ENCODE peak calls at places on chromosomes 1 and 21, in nine cellular contexts. C, P, F, M, T, A, O, I and D are unnamed samples.

GRCh38 chr1:85203573-85204169 is 2.9 kb upstream of the SYDE2 start:
- DNase-seq in C (no peak), T (no peak), A (no peak), O (no peak), I (no peak), M (no peak), F (no peak), P (no peak), D (no peak)

GRCh38 chr1:221576268-221576667 is 165.6 kb downstream of the DUSP10 start:
- DNase-seq in C (peak), A (no peak), T (no peak), P (no peak), F (no peak), I (no peak), O (peak), M (no peak), D (no peak)

GRCh38 chr1:56872597-56872996 is 18.0 kb downstream of the C8A start:
- DNase-seq in F (no peak), T (no peak), C (no peak), A (no peak), M (no peak), I (no peak), O (no peak), P (no peak), D (no peak)

GRCh38 chr21:20537162-20537561 is 461.0 kb upstream of the NCAM2 start:
- DNase-seq in M (no peak), F (no peak), C (no peak), T (no peak), I (no peak), A (no peak), O (no peak), P (no peak), D (no peak)

GRCh38 chr1:6491480-6491962 is at the start of gene PLEKHG5:
- DNase-seq in O (no peak), T (no peak), I (no peak), P (no peak), C (peak), F (no peak), A (peak), M (no peak), D (no peak)

GRCh38 chr1:92599184-92599583 is 112.5 kb upstream of the GFI1 start:
- DNase-seq in T (no peak), C (peak), I (no peak), A (peak), F (no peak), O (no peak), P (peak), M (peak), D (no peak)

GRCh38 chr1:168114845-168115244 is 21.9 kb downstream of the GPR161 start:
- DNase-seq in F (no peak), C (no peak), O (peak), T (no peak), A (peak), P (no peak), I (no peak), M (no peak), D (no peak)

GRCh38 chr1:186059752-186060151 is 315.3 kb downstream of the TPR start:
- DNase-seq in M (no peak), F (no peak), P (no peak), I (no peak), T (no peak), C (no peak), O (no peak), A (no peak), D (no peak)

GRCh38 chr1:102891868-102892625 is 216.3 kb downstream of the COL11A1 start:
- DNase-seq in T (no peak), P (no peak), A (no peak), C (no peak), O (no peak), F (no peak), I (no peak), M (no peak), D (no peak)

GRCh38 chr1:19337289-19337688 is 25.2 kb downstream of the SLC66A1 start:
- DNase-seq in T (no peak), C (no peak), A (no peak), O (no peak), I (no peak), F (no peak), M (no peak), P (no peak), D (no peak)

GRCh38 chr21:34944015-34944755 is 104.9 kb downstream of the RUNX1 start:
- DNase-seq in T (no peak), M (no peak), O (no peak), P (no peak), A (no peak), C (no peak), F (no peak), I (no peak), D (no peak)

GRCh38 chr1:236063919-236064673 is 794 bp downstream of the NID1 start:
- DNase-seq in P (peak), C (peak), M (peak), O (no peak), F (no peak), T (peak), I (peak), A (peak), D (peak)

GRCh38 chr1:8182034-8182761 is 135.7 kb upstream of the SLC45A1 start:
- DNase-seq in F (no peak), T (no peak), C (peak), A (no peak), P (no peak), I (no peak), O (no peak), M (peak), D (no peak)

GRCh38 chr1:235336903-235337302 is 8.5 kb downstream of the GGPS1 start:
- DNase-seq in A (no peak), F (no peak), C (no peak), T (no peak), O (peak), M (peak), P (no peak), I (no peak), D (peak)

GRCh38 chr1:109391626-109392025 is 6.1 kb downstream of the SORT1 start:
- DNase-seq in C (no peak), F (no peak), M (peak), I (no peak), A (no peak), O (no peak), P (peak), T (no peak), D (no peak)